ENCODE peak calls at places on chromosome 16, in seven cellular contexts. One of them, this sample, is unnamed. For H3K4me1, the result is how much of the 10 kb centered on the place peaks cover.

GRCh38 chr16:74563828-74564263 is 43.1 kb downstream of the GLG1 start:
- DNase-seq in H9: no peak
- DNase-seq in IMR-90: peak
- DNase-seq in mesendoderm: peak
- DNase-seq in mesenchymal stem cell: peak
- DNase-seq in H1: no peak
- DNase-seq in neuronal stem cell: no peak
- DNase-seq in this sample: peak

GRCh38 chr16:72311426-72311825 is 139.5 kb upstream of the PMFBP1 start:
- DNase-seq in H9: no peak
- DNase-seq in IMR-90: peak
- DNase-seq in mesendoderm: peak
- DNase-seq in mesenchymal stem cell: peak
- DNase-seq in H1: no peak
- DNase-seq in neuronal stem cell: no peak
- DNase-seq in this sample: no peak

GRCh38 chr16:68475071-68475470 is 26.8 kb upstream of the SMPD3 start:
- DNase-seq in H9: no peak
- DNase-seq in IMR-90: no peak
- DNase-seq in mesendoderm: no peak
- DNase-seq in mesenchymal stem cell: no peak
- DNase-seq in H1: no peak
- DNase-seq in neuronal stem cell: no peak
- DNase-seq in this sample: peak

GRCh38 chr16:55508941-55509920 is at the start of gene LPCAT2:
- DNase-seq in H9: peak
- DNase-seq in IMR-90: peak
- DNase-seq in mesendoderm: peak
- DNase-seq in mesenchymal stem cell: peak
- DNase-seq in H1: peak
- DNase-seq in neuronal stem cell: peak
- DNase-seq in this sample: peak

GRCh38 chr16:67181346-67181745 is 2.4 kb downstream of the MATCAP1 start:
- DNase-seq in H9: no peak
- DNase-seq in IMR-90: peak
- DNase-seq in mesendoderm: no peak
- DNase-seq in mesenchymal stem cell: peak
- DNase-seq in H1: no peak
- DNase-seq in neuronal stem cell: no peak
- DNase-seq in this sample: no peak

GRCh38 chr16:66695935-66696668 is 441 bp downstream of the CMTM4 start:
- DNase-seq in H9: peak
- DNase-seq in IMR-90: no peak
- DNase-seq in mesendoderm: peak
- DNase-seq in mesenchymal stem cell: no peak
- DNase-seq in H1: peak
- DNase-seq in neuronal stem cell: peak
- DNase-seq in this sample: peak

GRCh38 chr16:87409153-87409552 is 17.0 kb downstream of the MAP1LC3B start:
- DNase-seq in H9: no peak
- DNase-seq in IMR-90: no peak
- DNase-seq in mesendoderm: no peak
- DNase-seq in mesenchymal stem cell: no peak
- DNase-seq in H1: no peak
- DNase-seq in neuronal stem cell: no peak
- DNase-seq in this sample: no peak

GRCh38 chr16:67707790-67708189 is 11.3 kb downstream of the GFOD2 start:
- DNase-seq in H9: no peak
- DNase-seq in IMR-90: no peak
- DNase-seq in mesendoderm: no peak
- DNase-seq in mesenchymal stem cell: no peak
- DNase-seq in H1: no peak
- DNase-seq in neuronal stem cell: no peak
- DNase-seq in this sample: no peak

GRCh38 chr16:86085161-86085611 is 186.2 kb downstream of the IRF8 start:
- DNase-seq in H9: no peak
- DNase-seq in IMR-90: no peak
- DNase-seq in mesendoderm: no peak
- DNase-seq in mesenchymal stem cell: no peak
- DNase-seq in H1: no peak
- DNase-seq in neuronal stem cell: no peak
- DNase-seq in this sample: no peak

GRCh38 chr16:21982108-21982507 is 18.8 kb downstream of the PDZD9 start:
- DNase-seq in H9: no peak
- DNase-seq in IMR-90: no peak
- DNase-seq in mesendoderm: no peak
- DNase-seq in mesenchymal stem cell: no peak
- DNase-seq in H1: no peak
- DNase-seq in neuronal stem cell: no peak
- DNase-seq in this sample: no peak

GRCh38 chr16:81204794-81205680 is 33.5 kb upstream of the BCO1 start:
- DNase-seq in H9: no peak
- DNase-seq in IMR-90: peak
- DNase-seq in mesendoderm: peak
- DNase-seq in mesenchymal stem cell: peak
- DNase-seq in H1: peak
- DNase-seq in neuronal stem cell: peak
- DNase-seq in this sample: peak

GRCh38 chr16:20803192-20803560 is 3.1 kb downstream of the ERI2 start:
- DNase-seq in H9: no peak
- DNase-seq in IMR-90: peak
- DNase-seq in mesendoderm: no peak
- DNase-seq in mesenchymal stem cell: no peak
- DNase-seq in H1: no peak
- DNase-seq in neuronal stem cell: no peak
- DNase-seq in this sample: no peak

GRCh38 chr16:81752225-81752875 is 26.7 kb upstream of the PLCG2 start:
- DNase-seq in H9: no peak
- DNase-seq in IMR-90: no peak
- DNase-seq in mesendoderm: peak
- DNase-seq in mesenchymal stem cell: no peak
- DNase-seq in H1: no peak
- DNase-seq in neuronal stem cell: no peak
- DNase-seq in this sample: peak

GRCh38 chr16:25012525-25012991 is 2.6 kb downstream of the ARHGAP17 start:
- DNase-seq in H9: no peak
- DNase-seq in IMR-90: peak
- DNase-seq in mesendoderm: no peak
- DNase-seq in mesenchymal stem cell: peak
- DNase-seq in H1: no peak
- DNase-seq in neuronal stem cell: no peak
- DNase-seq in this sample: peak

GRCh38 chr16:31118223-31119155 is 1.0 kb downstream of the KAT8 start:
- DNase-seq in H9: no peak
- DNase-seq in IMR-90: peak
- DNase-seq in mesendoderm: no peak
- DNase-seq in mesenchymal stem cell: peak
- DNase-seq in H1: no peak
- DNase-seq in neuronal stem cell: no peak
- DNase-seq in this sample: peak

GRCh38 chr16:85334718-85335583 is 222.7 kb upstream of the CIBAR2 start:
- DNase-seq in H9: peak
- DNase-seq in IMR-90: no peak
- DNase-seq in mesendoderm: peak
- DNase-seq in mesenchymal stem cell: peak
- DNase-seq in H1: no peak
- DNase-seq in neuronal stem cell: peak
- DNase-seq in this sample: no peak

GRCh38 chr16:15739449-15739848 is 89.4 kb downstream of the NDE1 start:
- DNase-seq in H9: no peak
- DNase-seq in IMR-90: no peak
- DNase-seq in mesendoderm: no peak
- DNase-seq in mesenchymal stem cell: no peak
- DNase-seq in H1: no peak
- DNase-seq in neuronal stem cell: no peak
- DNase-seq in this sample: no peak

GRCh38 chr16:84607694-84608093 is 10.2 kb downstream of the COTL1 start:
- DNase-seq in H9: no peak
- DNase-seq in IMR-90: no peak
- DNase-seq in mesendoderm: no peak
- DNase-seq in mesenchymal stem cell: no peak
- DNase-seq in H1: no peak
- DNase-seq in neuronal stem cell: no peak
- DNase-seq in this sample: no peak

GRCh38 chr16:68408967-68409366 is 39.3 kb downstream of the SMPD3 start:
- DNase-seq in H9: peak
- DNase-seq in IMR-90: no peak
- DNase-seq in mesendoderm: peak
- DNase-seq in mesenchymal stem cell: no peak
- DNase-seq in H1: no peak
- DNase-seq in neuronal stem cell: peak
- DNase-seq in this sample: peak

GRCh38 chr16:5024632-5025031 is 9.1 kb downstream of the NAGPA start:
- DNase-seq in H9: no peak
- DNase-seq in IMR-90: no peak
- DNase-seq in mesendoderm: no peak
- DNase-seq in mesenchymal stem cell: no peak
- DNase-seq in H1: no peak
- DNase-seq in neuronal stem cell: no peak
- DNase-seq in this sample: peak

GRCh38 chr16:87324411-87325275 is 7.5 kb upstream of the C16orf95 start:
- DNase-seq in H9: peak
- DNase-seq in IMR-90: peak
- DNase-seq in mesendoderm: peak
- DNase-seq in mesenchymal stem cell: peak
- DNase-seq in H1: peak
- DNase-seq in neuronal stem cell: peak
- DNase-seq in this sample: no peak

GRCh38 chr16:1311212-1311737 is 1.8 kb downstream of the UBE2I start:
- DNase-seq in H9: no peak
- DNase-seq in IMR-90: no peak
- DNase-seq in mesendoderm: no peak
- DNase-seq in mesenchymal stem cell: peak
- DNase-seq in H1: no peak
- DNase-seq in neuronal stem cell: no peak
- DNase-seq in this sample: no peak

GRCh38 chr16:51095114-51095872 is 55.8 kb downstream of the SALL1 start:
- DNase-seq in H9: no peak
- DNase-seq in IMR-90: no peak
- DNase-seq in mesendoderm: peak
- DNase-seq in mesenchymal stem cell: no peak
- DNase-seq in H1: no peak
- DNase-seq in neuronal stem cell: no peak
- DNase-seq in this sample: no peak

DNA sequence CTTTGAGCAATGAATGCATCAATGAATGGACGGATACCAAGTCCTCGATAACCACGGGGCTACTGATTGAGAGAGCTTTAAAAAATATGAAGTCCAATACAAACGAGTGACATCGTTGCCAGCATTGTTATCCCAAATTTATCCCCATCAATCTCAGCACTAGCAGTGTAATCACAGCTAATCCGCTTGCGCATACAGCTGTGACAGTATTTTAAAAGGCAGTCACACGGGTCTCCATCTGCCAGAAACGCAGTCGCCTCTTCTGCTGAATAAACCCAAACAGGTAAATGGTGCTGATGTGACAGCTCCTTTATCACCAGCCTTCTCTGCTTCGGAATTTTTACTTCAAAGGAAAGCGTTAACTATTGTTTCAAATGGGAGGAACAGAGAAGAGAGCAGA is 311.1 kb downstream of the XYLT1 start:
- DNase-seq in H9: no peak
- DNase-seq in IMR-90: no peak
- DNase-seq in mesendoderm: peak
- DNase-seq in mesenchymal stem cell: no peak
- DNase-seq in H1: no peak
- DNase-seq in neuronal stem cell: peak
- DNase-seq in this sample: no peak
- H3K18ac ChIP-seq in H9: no peak
- H3K18ac ChIP-seq in IMR-90: no peak
- H3K18ac ChIP-seq in mesendoderm: no peak
- H3K18ac ChIP-seq in mesenchymal stem cell: no peak
- H3K18ac ChIP-seq in H1: no peak
- H3K18ac ChIP-seq in neuronal stem cell: no peak
- H3K18ac ChIP-seq in this sample: no peak

DNA sequence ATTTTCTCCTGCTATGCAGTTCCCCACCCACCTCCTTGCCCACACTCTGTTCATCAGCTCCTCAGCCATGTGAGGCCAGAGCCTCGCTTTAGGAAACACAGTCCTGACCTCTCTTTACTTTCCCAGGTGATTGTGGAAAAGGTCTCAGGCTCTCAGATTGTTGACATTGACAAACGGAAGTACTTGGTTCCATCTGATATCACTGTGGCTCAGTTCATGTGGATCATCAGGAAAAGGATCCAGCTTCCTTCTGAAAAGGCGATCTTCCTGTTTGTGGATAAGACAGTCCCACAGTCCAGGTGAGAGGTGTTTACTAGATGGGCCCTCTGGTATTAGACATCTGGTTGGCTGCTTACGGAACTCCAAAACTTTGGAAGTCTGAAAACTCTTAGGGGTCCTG is 1.7 kb downstream of the GABARAPL2 start:
- DNase-seq in H9: no peak
- DNase-seq in IMR-90: no peak
- DNase-seq in mesendoderm: no peak
- DNase-seq in mesenchymal stem cell: no peak
- DNase-seq in H1: no peak
- DNase-seq in neuronal stem cell: no peak
- DNase-seq in this sample: no peak
- H3K4me2 ChIP-seq in H9: no peak
- H3K4me2 ChIP-seq in IMR-90: no peak
- H3K4me2 ChIP-seq in mesendoderm: no peak
- H3K4me2 ChIP-seq in mesenchymal stem cell: no peak
- H3K4me2 ChIP-seq in H1: no peak
- H3K4me2 ChIP-seq in neuronal stem cell: no peak
- H3K4me2 ChIP-seq in this sample: no peak

DNA sequence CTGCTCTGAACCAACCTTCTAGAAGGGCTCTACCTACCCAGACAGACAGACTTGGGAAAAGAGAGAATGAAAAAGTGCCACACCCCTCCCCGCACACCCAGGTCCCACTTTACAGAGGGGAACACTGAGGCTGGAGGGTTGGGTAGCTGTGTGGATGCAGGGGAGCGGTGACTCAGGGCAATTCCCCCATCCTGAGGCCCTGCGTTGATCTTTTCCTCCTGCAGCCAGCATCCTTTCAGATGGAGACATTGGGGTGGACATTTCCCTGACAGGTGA is 10.0 kb downstream of the CETP start:
- DNase-seq in H9: no peak
- DNase-seq in IMR-90: no peak
- DNase-seq in mesendoderm: no peak
- DNase-seq in mesenchymal stem cell: no peak
- DNase-seq in H1: no peak
- DNase-seq in neuronal stem cell: no peak
- DNase-seq in this sample: no peak
- H3K4me1 ChIP-seq in H9: under half
- H3K4me1 ChIP-seq in IMR-90: under half
- H3K4me1 ChIP-seq in mesendoderm: under half
- H3K4me1 ChIP-seq in mesenchymal stem cell: under half
- H3K4me1 ChIP-seq in H1: under half
- H3K4me1 ChIP-seq in neuronal stem cell: under half
- H3K4me1 ChIP-seq in this sample: under half

DNA sequence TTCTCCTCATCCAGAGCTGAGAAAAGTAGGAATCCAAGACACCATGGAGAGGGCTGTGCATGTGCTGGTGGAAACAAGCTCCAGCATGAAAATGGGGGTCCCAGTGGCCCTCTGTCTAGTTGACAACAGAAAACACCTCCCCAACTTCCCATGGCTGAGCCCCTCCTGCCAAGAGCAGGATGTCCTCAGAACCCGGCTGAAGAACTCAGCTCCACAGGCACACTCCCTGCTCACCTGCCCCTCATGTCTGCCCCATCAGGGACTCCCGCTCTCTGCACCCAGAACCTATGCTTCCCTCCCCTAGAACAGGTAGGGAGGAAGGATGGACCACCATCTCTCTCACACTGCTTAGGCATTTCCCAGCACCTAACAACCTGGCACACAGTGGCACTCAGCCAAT is 167.2 kb downstream of the C16orf78 start:
- DNase-seq in H9: no peak
- DNase-seq in IMR-90: no peak
- DNase-seq in mesendoderm: no peak
- DNase-seq in mesenchymal stem cell: no peak
- DNase-seq in H1: no peak
- DNase-seq in neuronal stem cell: no peak
- DNase-seq in this sample: no peak
- H3K18ac ChIP-seq in H9: no peak
- H3K18ac ChIP-seq in IMR-90: no peak
- H3K18ac ChIP-seq in mesendoderm: no peak
- H3K18ac ChIP-seq in mesenchymal stem cell: no peak
- H3K18ac ChIP-seq in H1: no peak
- H3K18ac ChIP-seq in neuronal stem cell: peak
- H3K18ac ChIP-seq in this sample: no peak